ENCODE peak calls at places on chromosomes 11 and 22, in seven cellular contexts. B is K562, Z is HepG2, Q is HCT116, L is SK-N-SH, I is H1, X is GM12878. N is an unnamed sample.

GRCh38 chr11:2791521-2792375 is 92.0 kb upstream of the KCNQ1OT1 start:
- DNase-seq in Q (no peak), L (no peak), Z (no peak), X (no peak), B (no peak), I (no peak), N (no peak)

GRCh38 chr11:24760681-24761080 is 263.8 kb downstream of the LUZP2 start:
- DNase-seq in Q (no peak), X (no peak), Z (no peak), L (no peak), B (no peak), I (no peak), N (no peak)

GRCh38 chr22:25419247-25420113 is 145.0 kb upstream of the GRK3 start:
- DNase-seq in X (peak), L (no peak), Z (peak), B (no peak), I (no peak), Q (no peak), N (no peak)

GRCh38 chr22:50206599-50206998 is 5.8 kb downstream of the SELENOO start:
- DNase-seq in Z (peak), X (no peak), B (peak), Q (no peak), I (peak), L (peak), N (peak)

GRCh38 chr11:35427158-35427557 is 7.8 kb upstream of the SLC1A2 start:
- DNase-seq in X (no peak), I (no peak), B (no peak), L (no peak), Z (no peak), Q (no peak), N (no peak)

GRCh38 chr11:69159153-69159850 is 3.6 kb downstream of the SMIM38 start:
- DNase-seq in X (no peak), I (no peak), Z (no peak), B (no peak), Q (no peak), L (no peak), N (no peak)

GRCh38 chr11:6755303-6755952 is 16.3 kb downstream of the OR2AG2 start:
- DNase-seq in Z (peak), I (no peak), L (peak), B (peak), Q (peak), X (no peak), N (peak)

GRCh38 chr11:100980156-100980555 is 149.5 kb downstream of the PGR start:
- DNase-seq in X (no peak), Z (peak), Q (no peak), L (no peak), B (no peak), I (no peak), N (peak)

GRCh38 chr22:49366437-49366836 is 461.2 kb downstream of the BRD1 start:
- DNase-seq in Q (no peak), I (no peak), Z (no peak), X (no peak), L (no peak), B (no peak), N (no peak)

GRCh38 chr22:46809153-46809885 is 46.9 kb downstream of the TBC1D22A start:
- DNase-seq in L (no peak), B (no peak), Q (no peak), X (no peak), Z (no peak), I (no peak), N (no peak)

GRCh38 chr22:46812786-46813185 is 50.3 kb downstream of the TBC1D22A start:
- DNase-seq in Q (no peak), B (no peak), X (no peak), I (no peak), L (no peak), Z (no peak), N (no peak)

GRCh38 chr22:46810856-46811786 is 48.7 kb downstream of the TBC1D22A start:
- DNase-seq in I (no peak), B (no peak), L (no peak), Z (no peak), X (no peak), Q (no peak), N (no peak)

GRCh38 chr22:46813816-46814597 is 51.6 kb downstream of the TBC1D22A start:
- DNase-seq in Z (no peak), X (no peak), B (no peak), I (no peak), Q (no peak), L (no peak), N (no peak)

GRCh38 chr22:46812034-46812605 is 49.7 kb downstream of the TBC1D22A start:
- DNase-seq in I (no peak), Q (no peak), B (no peak), L (no peak), Z (no peak), X (no peak), N (no peak)
- TF ChIP-seq YY1 in I (no peak), Q (no peak), B (no peak), L (no peak), Z (no peak), X (no peak), N (no peak)

DNA sequence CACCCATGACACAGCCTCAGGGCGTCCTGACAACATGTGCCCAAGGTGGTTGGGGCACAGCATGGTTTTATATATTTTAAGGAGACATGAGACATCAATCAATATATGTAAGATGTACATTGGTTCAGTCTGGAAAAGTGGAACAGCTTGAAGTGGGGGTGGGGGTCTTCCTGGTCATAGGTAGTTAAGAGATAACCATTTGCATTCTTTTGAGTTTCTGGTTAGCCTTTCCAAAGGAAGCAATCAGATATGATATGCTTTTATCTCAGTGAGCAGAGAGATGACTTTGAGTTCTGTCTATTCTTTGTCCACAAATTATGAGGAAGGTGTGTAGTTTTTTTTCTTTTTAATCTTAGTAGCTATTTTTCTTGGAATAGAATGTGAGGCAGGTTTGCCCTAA is 10.1 kb upstream of the ANAPC15 start:
- DNase-seq in X (no peak), I (no peak), Q (no peak), Z (no peak), L (no peak), B (no peak), N (no peak)
- TF ChIP-seq YY1 in X (no peak), I (no peak), Q (no peak), Z (no peak), L (no peak), B (no peak), N (no peak)

DNA sequence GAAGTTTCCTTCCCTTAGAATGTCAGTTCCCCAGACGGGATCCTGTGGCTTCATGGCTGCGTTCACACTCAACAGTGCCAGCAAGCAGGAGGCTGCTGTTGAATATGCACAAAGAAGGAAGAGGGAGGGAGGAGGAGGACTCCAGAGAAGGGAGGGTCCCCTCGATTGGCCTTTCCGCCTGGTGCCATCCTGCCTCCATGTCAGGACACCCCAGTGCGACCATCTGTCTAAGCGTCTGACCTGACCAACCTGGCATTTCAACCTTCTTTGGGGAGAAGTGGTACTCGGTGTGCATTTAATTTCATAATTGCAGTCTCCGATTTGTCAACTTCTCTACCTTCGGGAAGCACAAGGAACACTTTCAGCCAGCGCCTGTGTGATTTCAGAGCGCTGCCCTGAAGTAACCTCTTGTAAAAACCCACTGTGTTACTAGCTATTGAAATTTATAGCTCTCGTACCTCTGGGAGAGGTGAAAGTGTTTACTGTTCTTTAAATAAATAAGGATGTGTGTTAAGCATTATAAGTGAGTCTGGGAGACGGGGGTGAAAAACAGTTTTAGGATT is 1491.9 kb downstream of the TBC1D22A start:
- DNase-seq in I (no peak), B (no peak), L (no peak), Z (no peak), Q (no peak), X (no peak), N (no peak)
- TF ChIP-seq YY1 in I (no peak), B (no peak), L (no peak), Z (no peak), Q (no peak), X (no peak), N (no peak)

GRCh38 chr11:43557553-43558031 is 122.9 kb upstream of the HSD17B12 start:
- DNase-seq in Z (no peak), B (no peak), L (no peak), X (no peak), Q (no peak), I (no peak), N (no peak)
- TF ChIP-seq YY1 in Z (no peak), B (no peak), L (no peak), X (no peak), Q (no peak), I (no peak), N (no peak)

GRCh38 chr11:57233702-57234101 is 3.3 kb downstream of the APLNR start:
- DNase-seq in L (no peak), Z (no peak), Q (no peak), B (no peak), I (no peak), X (no peak), N (no peak)

GRCh38 chr11:57230797-57231538 is 6.1 kb downstream of the APLNR start:
- DNase-seq in L (no peak), X (no peak), Q (no peak), Z (no peak), I (no peak), B (no peak), N (no peak)

GRCh38 chr11:57228600-57228999 is 8.4 kb downstream of the APLNR start:
- DNase-seq in X (no peak), B (no peak), Z (no peak), Q (no peak), I (no peak), L (no peak), N (no peak)

GRCh38 chr11:57231539-57232253 is 5.4 kb downstream of the APLNR start:
- DNase-seq in B (no peak), L (no peak), X (no peak), Z (no peak), Q (no peak), I (no peak), N (no peak)

DNA sequence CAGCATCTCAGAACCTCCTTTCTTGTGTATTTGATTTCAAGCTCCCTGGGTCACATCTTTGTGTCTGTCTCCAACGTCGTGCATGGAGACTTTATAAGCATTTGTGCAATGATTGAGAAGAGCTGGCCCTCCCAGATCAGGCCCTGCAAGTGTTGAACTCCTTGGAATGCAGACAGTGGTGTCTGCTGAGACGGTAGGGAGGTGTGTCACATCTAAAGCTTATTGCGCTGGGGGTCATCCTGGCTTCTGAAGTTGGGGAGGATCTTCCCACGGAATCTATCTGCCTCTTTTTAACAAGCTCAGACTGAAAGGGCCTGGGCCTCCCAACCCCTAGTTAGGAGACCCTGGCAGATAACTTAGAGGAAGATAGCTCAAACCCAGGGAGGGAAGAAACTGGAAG is 6.7 kb downstream of the APLNR start:
- DNase-seq in L (no peak), I (no peak), B (no peak), Q (no peak), X (no peak), Z (no peak), N (no peak)
- TF ChIP-seq YY1 in L (no peak), I (no peak), B (no peak), Q (no peak), X (no peak), Z (no peak), N (no peak)